ENCODE peak calls at places on chromosome 13, in four cellular contexts. N is neural crest cell, E is breast epithelium, C is uterus. B is an unnamed sample.
A peak's percentile ranks its signal among the peaks of the same experiment; 100 is the strongest.

GRCh38 chr13:31234729-31235128 is 35.0 kb downstream of the B3GLCT start:
- DNase-seq in N (no peak), E (no peak), C (no peak), B (no peak)

GRCh38 chr13:31970237-31970930 is 61.2 kb upstream of the FRY start:
- DNase-seq in N (no peak), E (no peak), C (no peak), B (no peak)

GRCh38 chr13:71867101-71867814 is at the start of gene DACH1:
- DNase-seq in N (peak; percentile 44), E (peak; percentile 59), C (peak; percentile 62), B (peak; percentile 43)

GRCh38 chr13:106295971-106296370 is 239.5 kb downstream of the EFNB2 start:
- DNase-seq in N (no peak), E (no peak), C (no peak), B (no peak)

GRCh38 chr13:107376393-107377085 is 808.6 kb upstream of the ARGLU1 start:
- DNase-seq in N (no peak), E (no peak), C (no peak), B (no peak)

GRCh38 chr13:102914629-102914935 is 68.8 kb downstream of the ERCC5 start:
- DNase-seq in N (no peak), E (no peak), C (no peak), B (no peak)

GRCh38 chr13:74210693-74211393 is 76.6 kb upstream of the KLF12 start:
- DNase-seq in N (no peak), E (no peak), C (no peak), B (no peak)

GRCh38 chr13:77000475-77000874 is 8.6 kb downstream of the CLN5 start:
- DNase-seq in N (no peak), E (no peak), C (no peak), B (no peak)

GRCh38 chr13:35723061-35723461 is 246.6 kb upstream of the MAB21L1 start:
- DNase-seq in N (no peak), E (no peak), C (peak; percentile 59), B (no peak)

DNA sequence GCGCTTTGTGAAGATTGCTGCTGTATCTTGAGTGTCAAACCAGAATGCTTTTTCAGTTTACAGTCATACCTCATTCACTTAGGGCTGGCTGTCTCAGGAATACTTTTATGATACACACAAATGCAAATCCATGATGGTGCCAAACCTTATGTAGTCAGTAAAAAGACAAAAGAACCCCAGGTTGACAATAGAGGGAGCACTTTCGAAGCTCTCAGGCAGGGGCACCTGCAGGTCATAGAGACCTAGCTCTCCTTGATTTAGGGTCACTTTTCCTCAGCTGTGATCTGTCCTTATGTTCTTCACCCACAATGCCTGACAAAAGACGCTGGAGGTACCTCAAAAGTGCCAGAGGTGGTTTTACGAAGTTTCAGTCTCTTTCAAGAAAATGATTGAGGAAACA is 172.2 kb downstream of the DNAJC15 start:
- DNase-seq in N (no peak), E (no peak), C (no peak), B (no peak)
- TF ChIP-seq CTCF in N (no peak), E (no peak), C (no peak), B (no peak)

GRCh38 chr13:34207872-34208271 is 389.9 kb downstream of the RFC3 start:
- DNase-seq in N (no peak), E (no peak), C (no peak), B (no peak)
- TF ChIP-seq CTCF in N (no peak), E (no peak), C (no peak), B (no peak)

DNA sequence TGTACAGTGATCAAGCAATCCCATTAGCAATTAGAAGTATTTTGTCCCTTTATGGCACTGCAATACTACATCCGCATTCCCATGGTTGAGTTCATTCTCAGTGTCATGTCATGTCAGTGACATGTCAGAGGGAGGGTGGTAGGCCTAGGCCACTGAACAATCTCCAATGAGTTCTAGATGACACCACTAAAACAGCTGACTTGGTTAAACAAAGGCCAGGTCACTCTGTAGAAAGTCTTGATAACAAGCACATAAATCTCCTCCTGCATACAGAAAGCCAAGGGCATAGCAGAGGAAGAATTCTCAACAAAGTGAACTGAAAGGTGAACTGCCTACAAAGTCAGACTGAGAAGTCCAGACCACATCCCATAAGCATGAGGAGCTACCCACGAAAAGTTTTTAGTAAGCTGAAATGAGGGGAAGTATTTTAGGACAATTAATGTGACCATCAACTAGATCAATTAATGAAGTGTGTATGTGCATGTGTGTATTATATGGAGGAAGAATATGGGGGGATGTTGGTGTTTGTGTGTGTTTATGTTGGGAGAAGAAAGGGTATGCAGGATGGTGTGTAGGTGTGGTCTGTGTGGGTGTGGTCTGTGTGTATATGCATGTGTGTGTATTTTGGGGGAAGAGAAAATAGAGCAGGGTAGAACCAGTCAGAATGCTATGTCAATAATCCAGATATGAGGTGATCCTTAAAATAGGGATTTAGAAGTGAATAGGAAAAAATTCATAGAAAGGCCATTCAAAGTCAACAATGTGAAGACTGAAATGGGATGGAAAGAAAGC is 67.7 kb downstream of the TBC1D4 start:
- DNase-seq in N (no peak), E (no peak), C (no peak), B (no peak)
- TF ChIP-seq CTCF in N (no peak), E (no peak), C (no peak), B (no peak)

GRCh38 chr13:27921961-27922910 is 2.4 kb downstream of the PDX1 start:
- DNase-seq in N (no peak), E (no peak), C (no peak), B (no peak)
- TF ChIP-seq CTCF in N (no peak), E (no peak), C (no peak), B (no peak)

GRCh38 chr13:110506396-110506795 is 55.1 kb downstream of the RAB20 start:
- DNase-seq in N (no peak), E (no peak), C (no peak), B (no peak)

GRCh38 chr13:110506859-110507566 is 54.5 kb downstream of the RAB20 start:
- DNase-seq in N (no peak), E (peak; percentile 78), C (peak; percentile 52), B (no peak)

GRCh38 chr13:110505594-110505993 is 55.9 kb downstream of the RAB20 start:
- DNase-seq in N (no peak), E (no peak), C (no peak), B (no peak)

GRCh38 chr13:110509478-110509926 is 52.0 kb downstream of the RAB20 start:
- DNase-seq in N (no peak), E (no peak), C (no peak), B (no peak)

DNA sequence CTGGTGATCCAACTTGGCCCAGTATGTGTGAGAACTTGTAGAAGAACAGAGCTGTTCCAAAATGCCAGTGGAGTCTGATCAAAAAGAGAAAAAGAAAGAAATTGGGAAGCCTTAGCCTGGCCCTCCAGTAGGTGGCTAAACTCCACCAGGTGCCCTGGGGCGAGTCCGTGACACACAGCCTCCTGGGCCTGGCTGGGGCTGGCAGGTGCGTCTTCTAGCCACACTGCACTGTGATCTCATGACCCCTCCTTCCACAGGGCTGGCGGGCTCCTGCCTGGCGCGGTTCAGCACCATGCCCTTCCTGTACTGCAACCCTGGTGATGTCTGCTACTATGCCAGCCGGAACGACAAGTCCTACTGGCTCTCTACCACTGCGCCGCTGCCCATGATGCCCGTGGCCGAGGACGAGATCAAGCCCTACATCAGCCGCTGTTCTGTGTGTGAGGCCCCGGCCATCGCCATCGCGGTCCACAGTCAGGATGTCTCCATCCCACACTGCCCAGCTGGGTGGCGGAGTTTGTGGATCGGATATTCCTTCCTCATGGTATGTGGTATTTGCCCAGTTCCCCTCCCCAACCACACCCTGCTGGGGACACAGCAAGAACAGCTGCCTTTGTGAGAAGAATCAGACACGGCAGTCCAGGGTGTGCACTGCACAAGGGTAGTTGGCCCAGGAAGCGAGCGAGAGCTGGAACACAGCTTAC is 53.7 kb downstream of the RAB20 start:
- DNase-seq in N (no peak), E (peak; percentile 60), C (no peak), B (no peak)
- TF ChIP-seq CTCF in N (no peak), E (peak; percentile 53), C (no peak), B (no peak)

GRCh38 chr13:23087884-23088283 is 92.9 kb upstream of the SGCG start:
- DNase-seq in N (peak; percentile 9), E (no peak), C (no peak), B (no peak)
- TF ChIP-seq CTCF in N (peak; percentile 56), E (no peak), C (no peak), B (peak; percentile 23)

GRCh38 chr13:93248627-93249047 is 22.0 kb downstream of the GPC6 start:
- DNase-seq in N (peak; percentile 24), E (no peak), C (no peak), B (no peak)
- TF ChIP-seq CTCF in N (peak; percentile 54), E (no peak), C (no peak), B (no peak)

DNA sequence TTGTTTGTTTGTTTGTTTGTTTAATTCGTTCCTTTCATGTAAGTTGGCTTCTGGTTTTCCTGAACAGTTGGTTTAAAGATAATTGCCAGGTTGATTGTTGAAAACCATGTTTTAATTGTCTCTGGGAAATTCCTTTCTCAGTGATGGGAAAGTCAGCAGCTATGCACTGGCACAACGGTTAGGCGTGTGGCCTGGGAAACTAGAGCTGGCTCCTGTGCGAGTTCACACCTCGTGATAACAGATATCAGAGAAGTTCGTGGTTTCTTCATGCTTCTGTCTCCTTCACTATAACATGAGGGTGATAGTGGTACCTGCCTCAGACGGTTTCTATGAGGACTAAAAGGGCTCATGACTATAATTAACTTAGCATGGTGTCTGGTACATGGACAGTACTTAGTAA is 153.5 kb downstream of the STK24 start:
- DNase-seq in N (no peak), E (no peak), C (no peak), B (no peak)
- TF ChIP-seq CTCF in N (no peak), E (no peak), C (no peak), B (no peak)